ENCODE peak calls at places on chromosome 13, in eight cellular contexts. V is neural crest cell, H is HFF-Myc, B is PC-3, D is heart right ventricle, T is breast epithelium, K is WTC11, C is HL-60. J is an unnamed sample.

GRCh38 chr13:109254271-109254670 is 532.1 kb downstream of the IRS2 start:
- DNase-seq in V (no peak), D (no peak), C (no peak), H (no peak), B (no peak), T (no peak), K (no peak), J (no peak)

GRCh38 chr13:19573072-19573716 is 11.9 kb upstream of the TPTE2 start:
- DNase-seq in K (no peak), D (no peak), T (no peak), V (no peak), C (no peak), B (no peak), H (no peak), J (no peak)

GRCh38 chr13:85772379-85772778 is 26.8 kb downstream of the SLITRK6 start:
- DNase-seq in V (no peak), B (peak), K (no peak), C (no peak), H (no peak), T (no peak), D (no peak), J (no peak)

GRCh38 chr13:92224052-92224821 is 825.8 kb downstream of the GPC5 start:
- DNase-seq in T (no peak), K (no peak), C (no peak), H (no peak), B (no peak), V (no peak), D (no peak), J (no peak)

GRCh38 chr13:51697855-51698254 is 106.1 kb downstream of the DHRS12 start:
- DNase-seq in T (no peak), C (no peak), B (no peak), H (no peak), V (no peak), K (no peak), D (no peak), J (no peak)

GRCh38 chr13:39596685-39597084 is 6.3 kb downstream of the LHFPL6 start:
- DNase-seq in C (no peak), K (no peak), V (no peak), T (no peak), D (no peak), H (no peak), B (peak), J (no peak)

GRCh38 chr13:74794582-74794981 is 660.4 kb upstream of the KLF12 start:
- DNase-seq in H (no peak), B (no peak), D (no peak), T (no peak), K (no peak), V (no peak), C (no peak), J (no peak)

GRCh38 chr13:37886879-37887278 is 17.3 kb upstream of the TRPC4 start:
- DNase-seq in H (no peak), B (no peak), D (no peak), C (no peak), K (no peak), V (no peak), T (no peak), J (no peak)

GRCh38 chr13:39281539-39282150 is 243.4 kb downstream of the NHLRC3 start:
- DNase-seq in B (no peak), H (no peak), K (no peak), T (no peak), V (no peak), D (no peak), C (no peak), J (no peak)

GRCh38 chr13:82833928-82834327 is 1048.3 kb downstream of the SLITRK1 start:
- DNase-seq in T (no peak), D (no peak), B (no peak), K (no peak), H (no peak), V (no peak), C (no peak), J (no peak)

GRCh38 chr13:110113284-110113764 is 193.6 kb downstream of the COL4A1 start:
- DNase-seq in V (no peak), D (no peak), T (no peak), K (no peak), B (peak), C (peak), H (no peak), J (no peak)

GRCh38 chr13:28558567-28558966 is 63.6 kb upstream of the FLT1 start:
- DNase-seq in T (no peak), K (no peak), H (no peak), V (no peak), B (no peak), C (no peak), D (peak), J (no peak)

GRCh38 chr13:37365496-37365895 is 233.1 kb downstream of the POSTN start:
- DNase-seq in K (no peak), V (no peak), B (no peak), T (no peak), C (no peak), D (no peak), H (no peak), J (no peak)

GRCh38 chr13:43448605-43449004 is 338.2 kb downstream of the ENOX1 start:
- DNase-seq in C (no peak), T (no peak), V (no peak), H (no peak), K (no peak), D (no peak), B (no peak), J (no peak)

GRCh38 chr13:40130871-40131636 is 475.6 kb downstream of the COG6 start:
- DNase-seq in D (no peak), V (no peak), H (no peak), B (peak), C (no peak), T (no peak), K (no peak), J (no peak)

GRCh38 chr13:35876601-35877000 is 254.6 kb downstream of the DCLK1 start:
- DNase-seq in V (no peak), B (no peak), C (no peak), K (no peak), T (no peak), D (no peak), H (no peak), J (no peak)

GRCh38 chr13:85312071-85312470 is 487.1 kb downstream of the SLITRK6 start:
- DNase-seq in B (no peak), C (no peak), V (no peak), K (no peak), H (no peak), T (no peak), D (no peak), J (no peak)

GRCh38 chr13:82758056-82758455 is 1124.2 kb downstream of the SLITRK1 start:
- DNase-seq in H (peak), V (no peak), B (peak), D (no peak), K (peak), T (no peak), C (peak), J (no peak)

GRCh38 chr13:31477961-31478360 is 261.4 kb upstream of the RXFP2 start:
- DNase-seq in V (no peak), D (no peak), B (no peak), H (peak), T (no peak), K (no peak), C (no peak), J (peak)

GRCh38 chr13:51776179-51776578 is 27.8 kb downstream of the DHRS12 start:
- DNase-seq in D (no peak), H (no peak), B (no peak), C (no peak), K (no peak), V (no peak), T (no peak), J (no peak)

GRCh38 chr13:26327905-26328304 is 74.0 kb downstream of the CDK8 start:
- DNase-seq in D (no peak), B (peak), V (no peak), H (no peak), K (no peak), T (no peak), C (no peak), J (no peak)

GRCh38 chr13:73708393-73708985 is 425.7 kb downstream of the KLF12 start:
- DNase-seq in T (peak), K (peak), D (peak), H (peak), V (peak), B (peak), C (peak), J (peak)

GRCh38 chr13:94416454-94417080 is 62.9 kb downstream of the DCT start:
- DNase-seq in D (no peak), K (peak), H (no peak), V (peak), T (no peak), C (peak), B (peak), J (no peak)

GRCh38 chr13:25738342-25738771 is 313.5 kb downstream of the SHISA2 start:
- DNase-seq in B (no peak), H (no peak), V (no peak), K (no peak), D (no peak), T (no peak), C (no peak), J (no peak)

GRCh38 chr13:79673310-79673992 is 192.5 kb downstream of the NDFIP2 start:
- DNase-seq in V (no peak), T (no peak), B (no peak), H (no peak), C (no peak), D (no peak), K (no peak), J (no peak)

GRCh38 chr13:35471466-35472307 is 4.8 kb downstream of the MAB21L1 start:
- DNase-seq in D (no peak), V (peak), C (no peak), K (peak), H (no peak), B (no peak), T (no peak), J (no peak)

GRCh38 chr13:30094015-30094533 is 213.3 kb downstream of the KATNAL1 start:
- DNase-seq in K (no peak), T (no peak), V (no peak), C (no peak), H (no peak), D (no peak), B (no peak), J (no peak)

GRCh38 chr13:46666727-46667456 is 113.9 kb downstream of the LRCH1 start:
- DNase-seq in K (peak), C (no peak), V (no peak), H (no peak), D (peak), T (no peak), B (no peak), J (no peak)
- TF ChIP-seq CTCF in K (no peak), C (no peak), V (no peak), H (no peak), D (no peak), T (no peak), B (no peak), J (no peak)

GRCh38 chr13:72204291-72204690 is 337.3 kb upstream of the DACH1 start:
- DNase-seq in B (peak), T (no peak), V (no peak), H (no peak), K (no peak), C (no peak), D (no peak), J (peak)
- TF ChIP-seq CTCF in B (no peak), T (no peak), V (no peak), H (no peak), K (no peak), C (no peak), D (no peak), J (no peak)

DNA sequence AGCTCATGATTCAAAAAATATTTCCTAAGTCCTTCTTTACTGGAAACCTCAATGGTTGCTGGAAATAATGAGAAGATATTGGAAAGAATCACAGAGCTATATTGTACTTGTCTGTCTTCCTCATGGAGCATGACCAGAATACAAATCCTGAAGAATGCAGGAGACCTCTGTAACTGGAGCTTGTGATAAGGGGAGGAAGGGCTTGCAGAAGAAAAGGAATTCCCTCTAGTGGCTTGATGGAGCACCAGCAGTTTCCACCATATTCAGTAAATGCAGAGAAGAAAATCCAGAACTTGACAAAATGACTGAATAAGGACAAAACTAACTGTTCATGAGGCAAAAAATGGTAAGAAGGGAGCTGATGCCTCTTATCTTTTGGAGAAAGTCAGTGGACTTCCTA is 1333.1 kb downstream of the EFNB2 start:
- DNase-seq in K (no peak), D (no peak), B (peak), C (peak), V (no peak), T (no peak), H (no peak), J (no peak)
- TF ChIP-seq CTCF in K (peak), D (peak), B (peak), C (peak), V (peak), T (no peak), H (peak), J (no peak)

DNA sequence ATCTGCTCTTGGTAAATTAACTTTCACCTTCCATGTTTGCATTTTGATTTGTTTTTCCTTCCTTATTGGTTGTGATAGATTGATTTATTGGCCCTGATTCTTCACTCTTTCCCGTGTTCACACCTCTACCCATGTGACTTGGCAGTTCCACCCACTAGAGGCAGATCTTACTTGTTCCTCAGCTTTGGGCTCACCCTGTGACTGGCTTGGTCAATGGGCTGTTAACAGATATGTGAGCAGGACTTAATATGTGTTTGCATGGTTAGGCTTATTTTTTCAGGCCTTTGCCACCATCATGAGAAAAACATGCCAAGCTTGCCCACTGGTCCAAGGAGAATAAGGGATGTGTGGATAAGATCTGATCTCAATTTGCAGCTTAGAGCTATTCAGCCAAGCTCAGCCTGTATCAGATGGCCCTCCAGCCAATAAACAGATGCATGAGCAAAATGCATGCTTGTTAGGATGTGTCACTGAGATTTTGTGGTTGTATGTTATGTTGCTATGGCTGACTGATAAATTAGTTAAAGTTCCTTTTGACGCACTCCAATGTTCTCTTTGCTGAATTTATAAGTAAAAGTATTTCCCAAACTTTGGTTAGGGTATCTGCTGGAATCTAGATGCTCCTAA is 48.0 kb downstream of the RGCC start:
- DNase-seq in V (no peak), T (no peak), B (peak), C (no peak), K (no peak), H (peak), D (no peak), J (peak)
- TF ChIP-seq CTCF in V (no peak), T (no peak), B (no peak), C (no peak), K (no peak), H (no peak), D (no peak), J (peak)

GRCh38 chr13:60329221-60329983 is 67.6 kb upstream of the TDRD3 start:
- DNase-seq in D (no peak), T (no peak), H (no peak), V (peak), K (peak), C (peak), B (peak), J (peak)
- TF ChIP-seq CTCF in D (no peak), T (no peak), H (peak), V (peak), K (peak), C (peak), B (peak), J (peak)

DNA sequence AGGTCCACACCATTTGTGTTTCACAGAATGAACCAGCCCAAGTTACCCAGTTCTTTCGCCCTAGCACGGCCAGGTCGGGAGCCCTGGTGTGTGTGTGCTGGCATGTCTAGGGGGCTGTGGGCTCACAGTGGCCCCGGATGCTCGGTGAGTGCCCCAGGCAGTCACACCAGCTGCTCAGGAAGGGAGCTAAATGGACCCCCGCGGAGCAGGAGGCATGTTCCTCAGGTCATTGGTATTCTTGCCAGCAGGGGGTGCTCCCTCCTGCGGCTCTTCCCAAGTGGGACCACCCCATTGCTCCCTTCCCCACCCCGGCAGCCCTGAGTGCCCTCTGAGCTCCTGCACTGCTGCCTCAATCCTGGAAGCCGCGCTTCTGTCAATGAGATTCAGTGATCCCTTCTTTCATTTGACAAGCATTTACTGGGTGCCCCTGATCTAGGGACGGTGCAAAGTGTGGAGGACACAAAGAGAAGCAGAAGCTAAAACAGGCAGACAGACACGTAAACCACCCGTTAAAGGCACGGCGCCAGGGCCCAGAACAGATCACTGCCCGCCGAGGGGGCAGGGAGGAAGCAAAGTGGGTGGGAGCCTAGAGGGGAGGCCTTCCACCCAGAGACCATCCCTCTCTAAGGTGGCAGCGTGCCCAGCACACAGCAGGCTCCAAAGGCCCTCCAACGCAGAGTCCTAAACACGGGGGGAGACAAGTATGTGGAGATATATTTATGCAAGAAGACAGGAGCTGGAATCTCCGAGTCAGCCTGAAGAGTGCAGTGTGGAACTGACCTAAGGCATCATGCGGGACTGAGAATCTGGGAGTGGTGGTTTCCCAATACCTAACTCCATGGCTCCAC is 5.2 kb upstream of the ADPRHL1 start:
- DNase-seq in D (peak), T (no peak), V (no peak), C (no peak), B (no peak), H (no peak), K (peak), J (no peak)
- TF ChIP-seq CTCF in D (peak), T (no peak), V (peak), C (no peak), B (peak), H (peak), K (no peak), J (peak)

GRCh38 chr13:61255035-61255796 is 160.4 kb downstream of the PCDH20 start:
- DNase-seq in T (no peak), H (no peak), B (peak), D (no peak), C (no peak), V (no peak), K (peak), J (no peak)
- TF ChIP-seq CTCF in T (no peak), H (no peak), B (peak), D (no peak), C (no peak), V (peak), K (peak), J (no peak)

GRCh38 chr13:58991826-58992477 is 1171.8 kb downstream of the DIAPH3 start:
- DNase-seq in B (peak), C (no peak), D (no peak), K (no peak), T (no peak), H (no peak), V (no peak), J (no peak)

GRCh38 chr13:58999851-59000250 is 1163.9 kb downstream of the DIAPH3 start:
- DNase-seq in V (no peak), K (no peak), T (no peak), H (no peak), B (no peak), C (no peak), D (no peak), J (no peak)

GRCh38 chr13:58994077-58994476 is 1169.7 kb downstream of the DIAPH3 start:
- DNase-seq in C (no peak), D (no peak), B (no peak), T (no peak), V (no peak), H (no peak), K (no peak), J (no peak)

GRCh38 chr13:58992478-58993042 is 1171.2 kb downstream of the DIAPH3 start:
- DNase-seq in V (no peak), C (no peak), D (no peak), T (no peak), B (no peak), H (no peak), K (no peak), J (no peak)

DNA sequence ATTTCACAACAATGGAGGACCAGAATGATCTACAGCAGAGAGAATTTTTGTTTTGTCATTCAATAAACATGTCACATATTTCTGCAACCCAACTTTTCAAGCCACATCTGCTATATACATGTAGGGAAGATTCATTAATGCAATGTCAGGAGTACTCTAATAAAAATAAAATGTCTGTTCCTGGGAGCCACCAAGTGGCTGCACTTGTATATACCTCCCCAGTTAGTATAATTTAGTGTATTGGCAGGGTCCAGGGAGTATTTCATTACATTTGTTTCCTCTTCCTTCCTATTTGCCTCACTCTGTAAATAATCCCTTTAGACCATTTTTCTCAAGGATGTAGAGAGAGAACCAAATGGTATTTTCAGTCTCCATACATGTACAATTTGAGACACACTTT is 1169.0 kb downstream of the DIAPH3 start:
- DNase-seq in H (no peak), D (no peak), T (no peak), B (peak), V (no peak), K (no peak), C (no peak), J (no peak)
- TF ChIP-seq CTCF in H (no peak), D (peak), T (no peak), B (no peak), V (peak), K (no peak), C (no peak), J (no peak)

GRCh38 chr13:33057019-33057785 is 41.0 kb downstream of the KL start:
- DNase-seq in H (no peak), K (no peak), C (no peak), V (no peak), D (peak), T (no peak), B (peak), J (no peak)
- TF ChIP-seq CTCF in H (peak), K (peak), C (peak), V (peak), D (peak), T (peak), B (peak), J (peak)

J was measured in AG09319.